ENCODE peak calls at places on chromosomes 4 and X, in four cellular contexts. N, B, X and K are unnamed samples.

GRCh38 chrX:133943507-133943906 is 41.9 kb downstream of the GPC3 start:
- DNase-seq in N (no peak), B (no peak), X (no peak), K (no peak)

GRCh38 chr4:66357316-66357715 is 687.0 kb upstream of the EPHA5 start:
- DNase-seq in X (no peak), B (no peak), N (peak; percentile 3), K (no peak)

GRCh38 chr4:57157611-57158137 is 47.5 kb upstream of the IGFBP7 start:
- DNase-seq in X (no peak), B (no peak), N (no peak), K (no peak)

GRCh38 chr4:148542922-148543623 is 100.9 kb upstream of the NR3C2 start:
- DNase-seq in X (no peak), B (no peak), N (no peak), K (peak; percentile 7)

GRCh38 chr4:150510176-150510875 is 71.6 kb upstream of the MAB21L2 start:
- DNase-seq in B (no peak), N (peak; percentile 88), X (no peak), K (peak; percentile 45)

GRCh38 chrX:128717635-128718578 is 665.7 kb upstream of the ACTRT1 start:
- DNase-seq in B (no peak), N (no peak), X (no peak), K (no peak)

GRCh38 chr4:42655921-42656735 is 777 bp downstream of the ATP8A1 start:
- DNase-seq in B (peak; percentile 92), X (peak; percentile 48), N (no peak), K (no peak)

GRCh38 chrX:46305431-46305830 is 239.8 kb downstream of the ZNF674 start:
- DNase-seq in X (no peak), N (no peak), B (no peak), K (no peak)

GRCh38 chrX:134622056-134622812 is 36.0 kb downstream of the PLAC1 start:
- DNase-seq in N (peak; percentile 89), X (peak; percentile 47), B (no peak), K (peak; percentile 83)

GRCh38 chr4:24813732-24814131 is 18.4 kb downstream of the SOD3 start:
- DNase-seq in N (no peak), B (no peak), X (no peak), K (no peak)

GRCh38 chr4:79673898-79674297 is 265.9 kb upstream of the GK2 start:
- DNase-seq in X (no peak), B (no peak), N (no peak), K (no peak)

GRCh38 chr4:7677799-7678301 is 243.1 kb upstream of the PSAPL1 start:
- DNase-seq in X (no peak), B (peak; percentile 60), N (no peak), K (peak; percentile 24)

GRCh38 chr4:154854362-154854761 is 73.3 kb downstream of the RBM46 start:
- DNase-seq in X (peak; percentile 74), N (peak; percentile 46), B (no peak), K (peak; percentile 23)

DNA sequence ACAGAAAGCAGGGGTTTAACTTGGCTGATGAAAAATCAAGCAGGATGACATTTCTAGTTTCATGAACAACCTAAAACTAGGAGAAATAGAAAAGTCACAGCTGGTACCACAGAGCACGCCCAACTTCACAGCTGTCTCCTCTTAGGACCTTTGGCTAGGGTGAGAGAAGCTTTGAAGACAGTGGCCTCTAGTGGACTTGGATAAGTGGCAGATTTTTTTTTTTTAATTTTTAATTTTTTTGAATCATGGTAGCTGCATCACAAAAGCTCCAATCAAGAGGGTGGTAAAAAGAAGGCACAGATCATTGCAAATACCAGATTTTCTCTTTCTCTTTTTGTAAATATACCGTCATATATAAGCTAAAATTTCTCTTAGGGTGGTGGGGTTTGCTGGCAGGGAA is 20.2 kb upstream of the MAP3K15 start:
- DNase-seq in N (peak; percentile 44), B (no peak), X (peak; percentile 42), K (peak; percentile 8)
- TF ChIP-seq CTCF in N (peak; percentile 41), B (no peak), X (peak; percentile 46), K (peak; percentile 16)

GRCh38 chrX:38649674-38650647 is 88.6 kb downstream of the TSPAN7 start:
- DNase-seq in X (no peak), N (no peak), B (no peak), K (no peak)
- H3K27ac ChIP-seq in X (no peak overlapping the region), N (no peak overlapping the region), B (no peak overlapping the region), K (no peak overlapping the region)

GRCh38 chr4:177413656-177414055 is 28.6 kb downstream of the AGA start:
- DNase-seq in N (no peak), B (no peak), X (no peak), K (no peak)
- TF ChIP-seq CTCF in N (no peak), B (no peak), X (no peak), K (no peak)

GRCh38 chr4:19982556-19982955 is 269.1 kb upstream of the SLIT2 start:
- DNase-seq in X (no peak), N (peak; percentile 62), B (no peak), K (peak; percentile 5)

GRCh38 chr4:19987746-19988145 is 264.0 kb upstream of the SLIT2 start:
- DNase-seq in X (no peak), B (no peak), N (peak; percentile 61), K (peak; percentile 21)

GRCh38 chr4:19983072-19983471 is 268.6 kb upstream of the SLIT2 start:
- DNase-seq in N (peak; percentile 95), B (no peak), X (no peak), K (peak; percentile 31)
- H3K27ac ChIP-seq in N (no peak overlapping the region), B (no peak overlapping the region), X (no peak overlapping the region), K (no peak overlapping the region)

GRCh38 chr4:51845055-51845426 is 2.1 kb downstream of the DCUN1D4 start:
- DNase-seq in B (no peak), N (no peak), X (no peak), K (no peak)

GRCh38 chr4:51842554-51843308 is at the start of gene DCUN1D4:
- DNase-seq in X (peak; percentile 100), B (peak; percentile 100), N (peak; percentile 100), K (peak; percentile 100)

GRCh38 chr4:51842167-51842553 is 793 bp upstream of the DCUN1D4 start:
- DNase-seq in X (no peak), N (peak; percentile 42), B (peak; percentile 87), K (peak; percentile 11)

GRCh38 chr4:51844157-51845054 is 1.5 kb downstream of the DCUN1D4 start:
- DNase-seq in X (peak; percentile 94), N (peak; percentile 97), B (peak; percentile 97), K (peak; percentile 84)

GRCh38 chr4:51843309-51844156 is 580 bp downstream of the DCUN1D4 start:
- DNase-seq in N (peak; percentile 76), B (peak; percentile 92), X (peak; percentile 61), K (peak; percentile 64)
- TF ChIP-seq CTCF in N (no peak), B (no peak), X (no peak), K (no peak)

DNA sequence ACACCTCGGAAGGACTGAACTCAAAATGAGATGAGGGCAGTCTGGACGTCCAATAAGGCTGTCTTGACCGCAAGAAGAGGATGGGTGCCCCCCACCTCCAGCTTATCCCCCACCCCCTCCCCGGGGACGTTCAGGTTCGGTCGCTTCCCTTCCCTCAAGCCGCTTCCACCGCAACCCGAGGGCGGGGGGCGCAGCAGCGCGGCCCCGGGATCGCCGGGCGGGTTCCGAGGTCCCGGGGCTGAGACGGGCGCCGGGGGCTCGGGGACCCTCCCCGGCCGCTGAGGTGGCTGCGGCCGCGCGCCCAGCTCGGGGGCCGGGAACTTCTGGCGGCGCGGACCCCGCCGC is 458 bp downstream of the USP46 start:
- DNase-seq in X (peak; percentile 45), N (no peak), B (no peak), K (no peak)
- H3K27ac ChIP-seq in X (peak overlapping the region; percentile 91), N (peak overlapping the region; percentile 97), B (peak overlapping the region; percentile 89), K (peak overlapping the region; percentile 81)

GRCh38 chr4:15779789-15780188 is 1.7 kb downstream of the CD38 start:
- DNase-seq in B (no peak), N (peak; percentile 17), X (no peak), K (no peak)

GRCh38 chr4:15777697-15778096 is 431 bp upstream of the CD38 start:
- DNase-seq in X (no peak), N (no peak), B (no peak), K (no peak)

GRCh38 chr4:15778742-15779231 is 659 bp downstream of the CD38 start:
- DNase-seq in X (peak; percentile 53), N (peak; percentile 32), B (peak; percentile 91), K (no peak)

GRCh38 chr4:15778191-15778741 is at the start of gene CD38:
- DNase-seq in X (peak; percentile 64), N (peak; percentile 20), B (peak; percentile 87), K (no peak)

DNA sequence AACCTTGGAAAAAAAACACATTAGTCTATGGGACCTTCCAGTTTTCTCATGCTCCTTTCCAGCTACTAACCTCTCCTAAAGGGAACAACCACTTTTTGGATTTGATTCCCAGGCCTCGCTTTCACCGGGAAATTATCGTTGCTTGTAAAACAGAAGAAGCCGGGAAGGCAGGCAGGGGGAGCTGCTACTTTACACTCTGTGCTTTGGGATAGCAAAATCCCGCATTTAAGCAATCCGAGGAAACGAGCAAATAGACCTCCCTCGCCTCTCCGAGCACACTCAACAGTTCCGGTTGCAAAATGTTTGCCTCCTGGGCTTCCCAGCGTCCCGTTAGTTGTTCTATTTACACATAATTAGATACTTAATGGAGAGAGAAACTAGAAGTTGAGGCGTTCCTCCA is 1.2 kb downstream of the CD38 start:
- DNase-seq in X (peak; percentile 81), N (peak; percentile 87), B (no peak), K (no peak)
- TF ChIP-seq CTCF in X (peak; percentile 45), N (peak; percentile 65), B (no peak), K (peak; percentile 33)

GRCh38 chr4:3285558-3286334 is 7.1 kb upstream of the RGS12 start:
- DNase-seq in X (no peak), B (peak; percentile 85), N (peak; percentile 37), K (peak; percentile 4)

GRCh38 chr4:3286335-3287175 is 6.3 kb upstream of the RGS12 start:
- DNase-seq in N (no peak), B (no peak), X (no peak), K (no peak)

GRCh38 chr4:3283916-3284315 is 8.9 kb upstream of the RGS12 start:
- DNase-seq in N (no peak), X (no peak), B (no peak), K (peak; percentile 47)

GRCh38 chr4:3283483-3283882 is 9.3 kb upstream of the RGS12 start:
- DNase-seq in B (no peak), N (no peak), X (no peak), K (no peak)

GRCh38 chr4:3284734-3285557 is 7.9 kb upstream of the RGS12 start:
- DNase-seq in B (no peak), N (no peak), X (no peak), K (no peak)
- H3K27ac ChIP-seq in B (no peak overlapping the region), N (no peak overlapping the region), X (no peak overlapping the region), K (no peak overlapping the region)